ENCODE peak calls at places on chromosome 7, in ten cellular contexts. V, E, Q, B, P, O, M, C, Y and D are unnamed samples.

GRCh38 chr7:70660154-70660818 is 471.7 kb upstream of the GALNT17 start:
- DNase-seq in V (no peak), E (no peak), Q (no peak), B (no peak), P (no peak), O (no peak), M (peak), C (no peak), Y (no peak), D (no peak)

GRCh38 chr7:155644971-155645509 is 579 bp downstream of the RBM33 start:
- DNase-seq in V (peak), E (peak), Q (peak), B (peak), P (no peak), O (peak), M (no peak), C (peak), Y (peak), D (peak)

GRCh38 chr7:138875794-138876193 is 77.8 kb upstream of the ATP6V0A4 start:
- DNase-seq in V (no peak), E (peak), Q (peak), B (peak), P (no peak), O (no peak), M (peak), C (no peak), Y (no peak), D (no peak)

GRCh38 chr7:141649865-141650499 is 52.0 kb downstream of the DENND11 start:
- DNase-seq in V (peak), E (peak), Q (peak), B (no peak), P (peak), O (peak), M (no peak), C (peak), Y (peak), D (peak)

GRCh38 chr7:129952164-129952652 is 552 bp downstream of the UBE2H start:
- DNase-seq in V (peak), E (peak), Q (peak), B (no peak), P (no peak), O (no peak), M (no peak), C (peak), Y (peak), D (peak)

GRCh38 chr7:45601816-45602540 is 27.8 kb downstream of the ADCY1 start:
- DNase-seq in V (no peak), E (no peak), Q (no peak), B (no peak), P (no peak), O (no peak), M (no peak), C (peak), Y (peak), D (no peak)

GRCh38 chr7:127978421-127978820 is 52.8 kb downstream of the LRRC4 start:
- DNase-seq in V (no peak), E (no peak), Q (no peak), B (no peak), P (no peak), O (no peak), M (no peak), C (no peak), Y (no peak), D (no peak)

GRCh38 chr7:18788026-18788425 is 292.5 kb downstream of the HDAC9 start:
- DNase-seq in V (no peak), E (no peak), Q (no peak), B (no peak), P (no peak), O (no peak), M (no peak), C (no peak), Y (no peak), D (no peak)

GRCh38 chr7:71345485-71345884 is 213.5 kb downstream of the GALNT17 start:
- DNase-seq in V (no peak), E (no peak), Q (no peak), B (no peak), P (no peak), O (no peak), M (no peak), C (no peak), Y (no peak), D (no peak)

GRCh38 chr7:112511451-112512220 is 30.8 kb downstream of the LSMEM1 start:
- DNase-seq in V (no peak), E (no peak), Q (no peak), B (no peak), P (no peak), O (no peak), M (no peak), C (peak), Y (no peak), D (no peak)

GRCh38 chr7:157693521-157694388 is 357.0 kb downstream of the DNAJB6 start:
- DNase-seq in V (no peak), E (no peak), Q (no peak), B (no peak), P (no peak), O (no peak), M (no peak), C (no peak), Y (no peak), D (no peak)

GRCh38 chr7:84175461-84175860 is 19.1 kb downstream of the SEMA3A start:
- DNase-seq in V (no peak), E (no peak), Q (no peak), B (no peak), P (no peak), O (no peak), M (no peak), C (no peak), Y (no peak), D (no peak)

GRCh38 chr7:4809091-4809591 is 33.7 kb downstream of the AP5Z1 start:
- DNase-seq in V (peak), E (no peak), Q (no peak), B (no peak), P (no peak), O (no peak), M (peak), C (no peak), Y (no peak), D (peak)

GRCh38 chr7:17690030-17690429 is 250.3 kb downstream of the SNX13 start:
- DNase-seq in V (no peak), E (peak), Q (peak), B (no peak), P (no peak), O (no peak), M (peak), C (no peak), Y (no peak), D (no peak)

GRCh38 chr7:42492895-42493294 is 255.9 kb upstream of the GLI3 start:
- DNase-seq in V (no peak), E (no peak), Q (no peak), B (no peak), P (no peak), O (no peak), M (no peak), C (no peak), Y (no peak), D (no peak)

GRCh38 chr7:80278737-80279136 is 144.1 kb downstream of the GNAI1 start:
- DNase-seq in V (no peak), E (no peak), Q (no peak), B (no peak), P (no peak), O (no peak), M (no peak), C (no peak), Y (no peak), D (no peak)

GRCh38 chr7:48101880-48102448 is 12.9 kb downstream of the UPP1 start:
- DNase-seq in V (no peak), E (no peak), Q (no peak), B (no peak), P (no peak), O (no peak), M (no peak), C (no peak), Y (no peak), D (no peak)

GRCh38 chr7:65839846-65840245 is 33.0 kb upstream of the VKORC1L1 start:
- DNase-seq in V (no peak), E (no peak), Q (no peak), B (no peak), P (no peak), O (no peak), M (no peak), C (no peak), Y (no peak), D (no peak)

GRCh38 chr7:2893411-2893861 is 49.3 kb upstream of the GNA12 start:
- DNase-seq in V (no peak), E (no peak), Q (no peak), B (no peak), P (no peak), O (no peak), M (no peak), C (no peak), Y (no peak), D (no peak)

GRCh38 chr7:151093748-151094147 is 7.5 kb downstream of the AGAP3 start:
- DNase-seq in V (no peak), E (no peak), Q (no peak), B (no peak), P (no peak), O (no peak), M (no peak), C (no peak), Y (no peak), D (no peak)

GRCh38 chr7:152520861-152521302 is 85.1 kb upstream of the KMT2C start:
- DNase-seq in V (no peak), E (no peak), Q (no peak), B (no peak), P (no peak), O (no peak), M (no peak), C (no peak), Y (no peak), D (no peak)

GRCh38 chr7:43726466-43726865 is 2.9 kb downstream of the COA1 start:
- DNase-seq in V (no peak), E (peak), Q (no peak), B (no peak), P (no peak), O (no peak), M (no peak), C (no peak), Y (no peak), D (no peak)

GRCh38 chr7:100373261-100373831 is at the start of gene PILRA:
- DNase-seq in V (no peak), E (peak), Q (peak), B (no peak), P (no peak), O (no peak), M (no peak), C (no peak), Y (no peak), D (peak)

GRCh38 chr7:17846935-17847334 is 93.4 kb downstream of the SNX13 start:
- DNase-seq in V (no peak), E (no peak), Q (no peak), B (no peak), P (no peak), O (no peak), M (no peak), C (no peak), Y (no peak), D (no peak)

GRCh38 chr7:128031901-128032604 is 816 bp upstream of the LRRC4 start:
- DNase-seq in V (peak), E (peak), Q (peak), B (peak), P (peak), O (no peak), M (no peak), C (no peak), Y (no peak), D (peak)

GRCh38 chr7:116426428-116427156 is 72.9 kb upstream of the CAV2 start:
- DNase-seq in V (no peak), E (peak), Q (peak), B (no peak), P (no peak), O (peak), M (no peak), C (no peak), Y (peak), D (no peak)

GRCh38 chr7:6554848-6555247 is 3.6 kb upstream of the GRID2IP start:
- DNase-seq in V (no peak), E (no peak), Q (no peak), B (no peak), P (no peak), O (no peak), M (no peak), C (no peak), Y (no peak), D (no peak)

GRCh38 chr7:1546909-1547776 is 8.9 kb downstream of the TMEM184A start:
- DNase-seq in V (no peak), E (no peak), Q (no peak), B (no peak), P (no peak), O (no peak), M (no peak), C (no peak), Y (no peak), D (no peak)

GRCh38 chr7:136133491-136133990 is 156.4 kb upstream of the MTPN start:
- DNase-seq in V (no peak), E (peak), Q (no peak), B (no peak), P (peak), O (no peak), M (no peak), C (no peak), Y (no peak), D (no peak)

GRCh38 chr7:70634610-70635068 is 497.3 kb upstream of the GALNT17 start:
- DNase-seq in V (no peak), E (peak), Q (no peak), B (no peak), P (no peak), O (no peak), M (no peak), C (no peak), Y (no peak), D (no peak)